ENCODE peak calls at places on chromosome 5, in seven cellular contexts. R is stromal cell of bone marrow; T is stimulated activated CD8-positive, alpha-beta memory T cell treated with anti-CD3 and anti-CD28 coated beads, Interleukin-12 subunit alpha, Interleukin-12 subunit beta, amount 100 ng/mL, for 4 hours; L is activated naive CD4-positive, alpha-beta T cell treated with anti-CD3 and anti-CD28 coated beads for 36 hours; S is LHCN-M2; A is M059J; G is T-helper 9 cell. Z is an unnamed sample.

GRCh38 chr5:149485655-149486615 is 65.3 kb downstream of the CSNK1A1 start:
- DNase-seq in L (no peak), A (peak), R (peak), S (peak), G (no peak), T (no peak), Z (no peak)

GRCh38 chr5:87195616-87196015 is 72.1 kb upstream of the RASA1 start:
- DNase-seq in L (no peak), R (no peak), S (peak), G (no peak), A (peak), T (no peak), Z (no peak)

GRCh38 chr5:138444774-138445546 is 6.1 kb downstream of the REEP2 start:
- DNase-seq in T (no peak), L (no peak), R (no peak), S (no peak), A (no peak), G (no peak), Z (no peak)

GRCh38 chr5:178477224-178478201 is 112.7 kb downstream of the COL23A1 start:
- DNase-seq in T (no peak), R (no peak), A (no peak), S (no peak), L (no peak), G (no peak), Z (no peak)

GRCh38 chr5:57703726-57704125 is 221.1 kb upstream of the ACTBL2 start:
- DNase-seq in S (peak), R (no peak), A (peak), L (no peak), G (no peak), T (no peak), Z (no peak)

GRCh38 chr5:112738180-112738560 is 485 bp downstream of the APC start:
- DNase-seq in R (no peak), L (peak), T (no peak), A (peak), G (no peak), S (peak), Z (peak)

GRCh38 chr5:111855356-111855755 is 98.4 kb upstream of the NREP start:
- DNase-seq in A (no peak), T (no peak), L (no peak), G (no peak), R (no peak), S (no peak), Z (no peak)

GRCh38 chr5:31021181-31021624 is 172.3 kb upstream of the CDH6 start:
- DNase-seq in L (no peak), S (no peak), T (no peak), R (peak), A (peak), G (no peak), Z (no peak)

GRCh38 chr5:54337523-54337922 is 27.1 kb upstream of the ARL15 start:
- DNase-seq in G (no peak), T (no peak), L (no peak), R (no peak), S (no peak), A (no peak), Z (no peak)

GRCh38 chr5:181248277-181248676 is 4.6 kb upstream of the RACK1 start:
- DNase-seq in G (no peak), A (no peak), T (no peak), S (no peak), L (no peak), R (no peak), Z (no peak)

GRCh38 chr5:16995372-16995771 is 59.3 kb upstream of the MYO10 start:
- DNase-seq in T (no peak), L (no peak), A (peak), S (no peak), R (no peak), G (no peak), Z (no peak)

GRCh38 chr5:153425914-153426313 is 64.6 kb upstream of the GRIA1 start:
- DNase-seq in S (no peak), T (no peak), L (peak), A (no peak), G (no peak), R (no peak), Z (peak)

GRCh38 chr5:168592014-168592368 is 12.8 kb upstream of the PANK3 start:
- DNase-seq in R (no peak), L (no peak), A (no peak), T (no peak), S (no peak), G (no peak), Z (no peak)

GRCh38 chr5:51544386-51544785 is 161.1 kb downstream of the ISL1 start:
- DNase-seq in R (no peak), T (no peak), G (no peak), L (no peak), A (peak), S (no peak), Z (no peak)

GRCh38 chr5:113380299-113381014 is 54.3 kb downstream of the TSSK1B start:
- DNase-seq in A (no peak), R (no peak), L (no peak), S (no peak), T (no peak), G (no peak), Z (peak)

GRCh38 chr5:122967085-122967484 is 69.4 kb downstream of the PPIC start:
- DNase-seq in R (no peak), A (no peak), T (no peak), L (no peak), G (no peak), S (no peak), Z (no peak)

GRCh38 chr5:132905938-132906337 is 32.5 kb downstream of the LEAP2 start:
- DNase-seq in A (no peak), R (no peak), T (no peak), S (peak), G (no peak), L (no peak), Z (no peak)

GRCh38 chr5:133827001-133827400 is 141.4 kb downstream of the C5orf15 start:
- DNase-seq in A (no peak), R (no peak), S (no peak), G (no peak), L (no peak), T (no peak), Z (no peak)

Z was measured in DND-41.